ENCODE peak calls at places on chromosomes 6 and 20, in four cellular contexts. U is SK-N-SH, R is K562, X is H1. W is an unnamed sample.

GRCh38 chr6:89464295-89464694 is 31.3 kb downstream of the ANKRD6 start:
- DNase-seq in R (no peak), U (no peak), X (no peak), W (no peak)

GRCh38 chr6:148803979-148804378 is 57.1 kb downstream of the UST start:
- DNase-seq in U (no peak), X (no peak), R (no peak), W (no peak)

GRCh38 chr6:55176958-55177357 is 2.6 kb downstream of the HCRTR2 start:
- DNase-seq in U (no peak), R (no peak), X (no peak), W (no peak)

GRCh38 chr6:15131234-15132195 is 114.4 kb upstream of the JARID2 start:
- DNase-seq in R (no peak), U (peak; percentile 12), X (no peak), W (no peak)

GRCh38 chr20:41738584-41739193 is 120.5 kb upstream of the CHD6 start:
- DNase-seq in X (no peak), U (peak; percentile 64), R (peak; percentile 79), W (peak; percentile 71)

GRCh38 chr20:22931653-22932052 is 103.5 kb upstream of the SSTR4 start:
- DNase-seq in U (no peak), R (no peak), X (no peak), W (no peak)

GRCh38 chr6:4451101-4451500 is 315.7 kb upstream of the ECI2 start:
- DNase-seq in U (no peak), R (no peak), X (no peak), W (no peak)

GRCh38 chr6:134826889-134827737 is 122.8 kb downstream of the ALDH8A1 start:
- DNase-seq in R (no peak), X (no peak), U (no peak), W (no peak)

GRCh38 chr6:29005183-29005885 is at the start of gene ZNF311:
- DNase-seq in U (peak; percentile 36), X (no peak), R (peak; percentile 97), W (peak; percentile 39)

GRCh38 chr20:2162125-2162822 is 60.6 kb downstream of the STK35 start:
- DNase-seq in X (no peak), U (no peak), R (no peak), W (no peak)

GRCh38 chr20:35277531-35278395 is at the start of gene MMP24OS:
- DNase-seq in X (peak; percentile 86), U (peak; percentile 97), R (peak; percentile 90), W (peak; percentile 92)

GRCh38 chr6:12479885-12480284 is 189.7 kb downstream of the EDN1 start:
- DNase-seq in R (no peak), U (no peak), X (no peak), W (no peak)

GRCh38 chr6:34316442-34317171 is 67.8 kb upstream of the SMIM29 start:
- DNase-seq in R (no peak), X (no peak), U (no peak), W (no peak)

GRCh38 chr20:57573893-57574292 is 13.0 kb downstream of the PCK1 start:
- DNase-seq in R (peak; percentile 50), X (no peak), U (no peak), W (peak; percentile 51)

GRCh38 chr6:26536571-26537159 is 1.5 kb upstream of the HMGN4 start:
- DNase-seq in U (peak; percentile 41), R (peak; percentile 71), X (no peak), W (no peak)

GRCh38 chr6:29967379-29968010 is 25.2 kb downstream of the HLA-A start:
- DNase-seq in U (no peak), R (peak; percentile 96), X (no peak), W (no peak)

GRCh38 chr6:35148167-35148741 is 7.1 kb upstream of the TCP11 start:
- DNase-seq in U (no peak), X (peak; percentile 70), R (peak; percentile 12), W (peak; percentile 69)

GRCh38 chr6:1231941-1232340 is 80.0 kb upstream of the FOXQ1 start:
- DNase-seq in X (no peak), U (no peak), R (no peak), W (no peak)

GRCh38 chr20:44719841-44720240 is 4.7 kb downstream of the CCN5 start:
- DNase-seq in R (no peak), X (no peak), U (no peak), W (no peak)

GRCh38 chr6:168860341-168860740 is 393.3 kb downstream of the THBS2 start:
- DNase-seq in X (no peak), R (no peak), U (no peak), W (no peak)

GRCh38 chr20:56630506-56631317 is 1.6 kb downstream of the TFAP2C start:
- DNase-seq in R (no peak), X (no peak), U (peak; percentile 28), W (peak; percentile 48)

GRCh38 chr20:53175135-53175780 is 203.1 kb downstream of the TSHZ2 start:
- DNase-seq in U (no peak), X (no peak), R (peak; percentile 95), W (no peak)

GRCh38 chr6:112773217-112773616 is 426.1 kb downstream of the RFPL4B start:
- DNase-seq in U (no peak), X (no peak), R (no peak), W (no peak)

GRCh38 chr20:57654363-57654997 is 34.3 kb upstream of the ZBP1 start:
- DNase-seq in R (peak; percentile 67), U (peak; percentile 93), X (peak; percentile 53), W (peak; percentile 76)

GRCh38 chr6:6901205-6901719 is 206.5 kb upstream of the RREB1 start:
- DNase-seq in U (no peak), X (no peak), R (no peak), W (no peak)

GRCh38 chr6:2403546-2403945 is 158.1 kb upstream of the GMDS start:
- DNase-seq in X (no peak), U (no peak), R (no peak), W (no peak)

GRCh38 chr6:96086745-96087144 is 71.0 kb downstream of the FUT9 start:
- DNase-seq in R (no peak), X (no peak), U (no peak), W (no peak)

GRCh38 chr6:7000825-7001777 is 106.7 kb upstream of the RREB1 start:
- DNase-seq in U (no peak), X (no peak), R (peak; percentile 22), W (no peak)

GRCh38 chr20:61391812-61392520 is 139.9 kb downstream of the CDH4 start:
- DNase-seq in X (no peak), R (no peak), U (no peak), W (no peak)

GRCh38 chr20:37404461-37404881 is 58.5 kb downstream of the SRC start:
- DNase-seq in R (no peak), X (no peak), U (no peak), W (no peak)

GRCh38 chr6:89797317-89797716 is 22.3 kb downstream of the MDN1 start:
- DNase-seq in R (peak; percentile 74), U (no peak), X (no peak), W (no peak)

GRCh38 chr20:36481380-36482043 is 59.8 kb upstream of the MYL9 start:
- DNase-seq in R (no peak), X (no peak), U (no peak), W (no peak)

GRCh38 chr6:137223370-137224131 is 4.4 kb upstream of the IFNGR1 start:
- DNase-seq in U (no peak), X (no peak), R (peak; percentile 66), W (no peak)

GRCh38 chr6:11427827-11428245 is 109.7 kb upstream of the TMEM170B start:
- DNase-seq in U (no peak), R (no peak), X (no peak), W (no peak)

GRCh38 chr6:2733324-2733723 is 17.4 kb downstream of the MYLK4 start:
- DNase-seq in R (peak; percentile 92), U (no peak), X (no peak), W (no peak)

GRCh38 chr20:52242237-52243230 is 51.0 kb upstream of the ZFP64 start:
- DNase-seq in U (peak; percentile 29), R (peak; percentile 6), X (no peak), W (no peak)

GRCh38 chr20:3223937-3224680 is 14.8 kb downstream of the ITPA start:
- DNase-seq in U (no peak), R (no peak), X (no peak), W (no peak)

GRCh38 chr20:3221398-3222226 is 12.3 kb downstream of the ITPA start:
- DNase-seq in X (no peak), U (no peak), R (no peak), W (no peak)

GRCh38 chr20:3213226-3213625 is 3.9 kb downstream of the ITPA start:
- DNase-seq in X (no peak), R (no peak), U (no peak), W (no peak)

GRCh38 chr20:3222635-3223600 is 13.6 kb downstream of the ITPA start:
- DNase-seq in X (no peak), U (no peak), R (no peak), W (no peak)

GRCh38 chr20:3218307-3218988 is 9.2 kb downstream of the ITPA start:
- DNase-seq in U (peak; percentile 95), R (peak; percentile 73), X (no peak), W (peak; percentile 91)
- TF ChIP-seq TEAD4 in U (no peak), R (no peak), X (no peak), W (no peak)

GRCh38 chr6:10355115-10355702 is 59.7 kb downstream of the TFAP2A start:
- DNase-seq in R (no peak), X (no peak), U (no peak), W (no peak)
- TF ChIP-seq TEAD4 in R (no peak), X (no peak), U (no peak), W (no peak)

DNA sequence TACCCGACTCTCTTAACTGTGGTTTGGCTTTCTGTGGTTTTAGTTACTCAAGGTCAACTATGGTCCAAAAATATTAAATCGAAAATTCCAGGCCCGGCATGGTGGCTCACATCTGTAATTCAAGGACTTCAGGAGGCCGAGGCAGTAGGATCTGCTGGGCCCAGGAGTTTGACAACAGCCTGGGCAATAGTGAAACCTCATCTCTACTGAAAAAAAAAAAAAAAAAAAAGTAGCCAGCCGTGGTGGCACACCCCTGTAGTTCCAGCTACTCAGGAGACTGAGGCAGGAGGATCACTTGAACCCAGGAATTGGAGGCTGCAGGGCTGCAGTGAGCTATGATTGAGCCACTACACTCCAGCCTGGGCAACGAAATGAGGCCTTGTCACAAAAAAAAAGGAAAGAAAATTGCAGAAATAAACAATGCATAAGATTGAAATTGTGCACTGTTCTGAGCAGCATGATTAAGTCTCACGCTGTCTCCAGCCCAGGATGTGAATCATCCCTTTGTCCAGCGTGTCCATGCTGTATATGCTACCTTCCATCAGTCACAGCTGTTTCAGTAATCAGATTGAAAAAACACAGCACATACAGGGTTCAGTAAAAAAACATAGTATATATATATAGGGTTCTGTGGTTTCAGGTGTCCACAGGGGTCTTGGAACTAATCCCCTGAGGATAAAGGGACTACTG is 40.7 kb downstream of the RGS17 start:
- DNase-seq in R (no peak), U (no peak), X (no peak), W (no peak)
- TF ChIP-seq TEAD4 in R (no peak), U (no peak), X (no peak), W (no peak)

GRCh38 chr20:5524886-5525285 is 208.1 kb upstream of the PROKR2 start:
- DNase-seq in R (no peak), X (no peak), U (no peak), W (no peak)
- TF ChIP-seq TEAD4 in R (no peak), X (no peak), U (no peak), W (no peak)

GRCh38 chr6:163338671-163339405 is 75.7 kb upstream of the QKI start:
- DNase-seq in R (peak; percentile 45), X (no peak), U (no peak), W (no peak)
- TF ChIP-seq TEAD4 in R (no peak), X (no peak), U (no peak), W (no peak)